ENCODE peak calls at places on chromosomes 12 and 14, in six cellular contexts. One of them, this sample, is unnamed.

GRCh38 chr14:90846511-90846910 is 30.3 kb upstream of the TTC7B start:
- DNase-seq in IMR-90: peak; percentile 53
- DNase-seq in mesenchymal stem cell: peak; percentile 13
- DNase-seq in H9: no peak
- DNase-seq in H1: no peak
- DNase-seq in trophoblast cell: no peak
- DNase-seq in this sample: no peak

GRCh38 chr14:77615231-77616132 is 955 bp downstream of the SPTLC2 start:
- DNase-seq in IMR-90: peak; percentile 56
- DNase-seq in mesenchymal stem cell: peak; percentile 44
- DNase-seq in H9: no peak
- DNase-seq in H1: no peak
- DNase-seq in trophoblast cell: no peak
- DNase-seq in this sample: peak; percentile 9

GRCh38 chr12:68001486-68002466 is 12.5 kb downstream of the IFNG-AS1 start:
- DNase-seq in IMR-90: peak; percentile 6
- DNase-seq in mesenchymal stem cell: peak; percentile 9
- DNase-seq in H9: no peak
- DNase-seq in H1: no peak
- DNase-seq in trophoblast cell: no peak
- DNase-seq in this sample: no peak

GRCh38 chr12:66296171-66296683 is 6.1 kb upstream of the HELB start:
- DNase-seq in IMR-90: no peak
- DNase-seq in mesenchymal stem cell: no peak
- DNase-seq in H9: no peak
- DNase-seq in H1: no peak
- DNase-seq in trophoblast cell: no peak
- DNase-seq in this sample: no peak

GRCh38 chr14:99312106-99312505 is 40.1 kb upstream of the BCL11B start:
- DNase-seq in IMR-90: no peak
- DNase-seq in mesenchymal stem cell: no peak
- DNase-seq in H9: no peak
- DNase-seq in H1: no peak
- DNase-seq in trophoblast cell: no peak
- DNase-seq in this sample: no peak

GRCh38 chr12:13536219-13536910 is 339.8 kb downstream of the EMP1 start:
- DNase-seq in IMR-90: no peak
- DNase-seq in mesenchymal stem cell: no peak
- DNase-seq in H9: no peak
- DNase-seq in H1: no peak
- DNase-seq in trophoblast cell: no peak
- DNase-seq in this sample: no peak

GRCh38 chr14:34461334-34462131 is 507 bp downstream of the SPTSSA start:
- DNase-seq in IMR-90: peak; percentile 52
- DNase-seq in mesenchymal stem cell: peak; percentile 73
- DNase-seq in H9: peak; percentile 68
- DNase-seq in H1: no peak
- DNase-seq in trophoblast cell: peak; percentile 49
- DNase-seq in this sample: peak; percentile 58

GRCh38 chr14:104561661-104562495 is 17.7 kb upstream of the C14orf180 start:
- DNase-seq in IMR-90: no peak
- DNase-seq in mesenchymal stem cell: no peak
- DNase-seq in H9: no peak
- DNase-seq in H1: no peak
- DNase-seq in trophoblast cell: no peak
- DNase-seq in this sample: no peak

GRCh38 chr14:91754819-91755218 is 22.9 kb upstream of the CATSPERB start:
- DNase-seq in IMR-90: no peak
- DNase-seq in mesenchymal stem cell: no peak
- DNase-seq in H9: no peak
- DNase-seq in H1: no peak
- DNase-seq in trophoblast cell: no peak
- DNase-seq in this sample: no peak

DNA sequence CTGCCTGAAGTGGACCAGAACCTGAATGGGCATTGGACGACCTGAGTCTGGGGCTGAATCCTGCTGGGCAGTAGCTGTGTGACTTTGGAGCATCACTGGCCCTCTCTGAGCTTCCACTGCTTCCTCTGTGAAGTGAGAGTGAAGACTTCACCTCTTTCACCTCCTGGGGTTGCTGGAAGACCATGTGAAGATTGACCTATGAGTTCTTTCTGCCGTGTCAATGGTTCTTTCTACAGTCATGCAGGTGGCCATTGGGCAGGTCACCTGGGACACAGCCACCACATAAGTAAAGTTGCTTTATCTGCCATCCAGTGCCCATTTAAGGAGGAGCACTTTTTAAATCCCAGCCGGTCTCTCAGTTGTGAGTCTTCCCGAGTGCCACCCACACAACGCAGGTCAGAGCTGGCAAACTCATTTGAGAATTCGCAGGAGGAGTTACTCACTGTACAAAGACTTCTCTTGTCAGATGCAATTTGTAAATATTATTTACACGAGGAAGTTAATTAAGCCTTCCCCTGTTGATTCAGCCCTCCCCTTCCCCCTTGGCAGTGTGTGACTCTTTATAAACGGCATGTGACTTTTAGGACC is 74.8 kb upstream of the TCL1B start:
- DNase-seq in IMR-90: no peak
- DNase-seq in mesenchymal stem cell: no peak
- DNase-seq in H9: no peak
- DNase-seq in H1: no peak
- DNase-seq in trophoblast cell: no peak
- DNase-seq in this sample: no peak
- H4K91ac ChIP-seq in IMR-90: no peak overlapping the region
- H4K91ac ChIP-seq in mesenchymal stem cell: no peak overlapping the region
- H4K91ac ChIP-seq in H9: no peak overlapping the region
- H4K91ac ChIP-seq in H1: no peak overlapping the region
- H4K91ac ChIP-seq in trophoblast cell: no peak overlapping the region
- H4K91ac ChIP-seq in this sample: no peak overlapping the region

DNA sequence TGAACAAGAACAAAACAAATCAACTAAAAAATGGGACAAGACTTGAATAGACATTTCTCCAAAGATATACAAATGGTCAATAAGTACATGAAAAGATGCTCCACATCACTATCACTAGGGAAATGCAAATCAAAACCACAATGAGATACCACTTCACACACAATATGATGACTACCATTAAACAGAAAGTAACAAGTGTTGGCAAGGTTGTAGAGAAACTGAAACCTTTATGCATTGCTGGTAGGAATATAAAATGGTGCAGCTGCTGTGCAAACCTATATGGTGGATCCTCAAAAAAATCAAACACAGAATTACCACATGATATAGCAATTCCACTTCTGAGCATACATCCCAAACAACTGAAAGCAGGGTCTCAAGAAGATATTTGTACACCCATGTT is 5.2 kb downstream of the SMAGP start:
- DNase-seq in IMR-90: no peak
- DNase-seq in mesenchymal stem cell: no peak
- DNase-seq in H9: no peak
- DNase-seq in H1: no peak
- DNase-seq in trophoblast cell: no peak
- DNase-seq in this sample: no peak
- H4K91ac ChIP-seq in IMR-90: no peak overlapping the region
- H4K91ac ChIP-seq in mesenchymal stem cell: no peak overlapping the region
- H4K91ac ChIP-seq in H9: no peak overlapping the region
- H4K91ac ChIP-seq in H1: no peak overlapping the region
- H4K91ac ChIP-seq in trophoblast cell: no peak overlapping the region
- H4K91ac ChIP-seq in this sample: no peak overlapping the region

GRCh38 chr14:49401373-49401772 is 184.8 kb downstream of the RPS29 start:
- DNase-seq in IMR-90: no peak
- DNase-seq in mesenchymal stem cell: no peak
- DNase-seq in H9: no peak
- DNase-seq in H1: no peak
- DNase-seq in trophoblast cell: no peak
- DNase-seq in this sample: no peak
- H4K91ac ChIP-seq in IMR-90: no peak overlapping the region
- H4K91ac ChIP-seq in mesenchymal stem cell: no peak overlapping the region
- H4K91ac ChIP-seq in H9: no peak overlapping the region
- H4K91ac ChIP-seq in H1: no peak overlapping the region
- H4K91ac ChIP-seq in trophoblast cell: no peak overlapping the region
- H4K91ac ChIP-seq in this sample: no peak overlapping the region

GRCh38 chr14:31045501-31046080 is 19.4 kb upstream of the STRN3 start:
- DNase-seq in IMR-90: no peak
- DNase-seq in mesenchymal stem cell: no peak
- DNase-seq in H9: no peak
- DNase-seq in H1: no peak
- DNase-seq in trophoblast cell: no peak
- DNase-seq in this sample: no peak
- H4K91ac ChIP-seq in IMR-90: no peak overlapping the region
- H4K91ac ChIP-seq in mesenchymal stem cell: no peak overlapping the region
- H4K91ac ChIP-seq in H9: no peak overlapping the region
- H4K91ac ChIP-seq in H1: no peak overlapping the region
- H4K91ac ChIP-seq in trophoblast cell: no peak overlapping the region
- H4K91ac ChIP-seq in this sample: no peak overlapping the region

GRCh38 chr14:27078176-27078575 is 480.3 kb upstream of the NOVA1 start:
- DNase-seq in IMR-90: no peak
- DNase-seq in mesenchymal stem cell: no peak
- DNase-seq in H9: no peak
- DNase-seq in H1: no peak
- DNase-seq in trophoblast cell: no peak
- DNase-seq in this sample: no peak
- H4K91ac ChIP-seq in IMR-90: no peak overlapping the region
- H4K91ac ChIP-seq in mesenchymal stem cell: no peak overlapping the region
- H4K91ac ChIP-seq in H9: no peak overlapping the region
- H4K91ac ChIP-seq in H1: no peak overlapping the region
- H4K91ac ChIP-seq in trophoblast cell: no peak overlapping the region
- H4K91ac ChIP-seq in this sample: no peak overlapping the region